ENCODE peak calls at places on chromosomes 7 and 10, in six cellular contexts. One of them, this sample, is unnamed.

GRCh38 chr10:57142925-57143576 is 782.0 kb upstream of the ZWINT start:
- DNase-seq in A549: no peak
- DNase-seq in NCI-H2081: no peak
- DNase-seq in esophagus muscularis mucosa: no peak
- DNase-seq in cardiac muscle cell: peak
- DNase-seq in HEK293T: no peak
- DNase-seq in this sample: no peak

GRCh38 chr7:30780909-30781308 is 9.7 kb downstream of the MINDY4 start:
- DNase-seq in esophagus muscularis mucosa: no peak
- DNase-seq in A549: no peak
- DNase-seq in cardiac muscle cell: no peak
- DNase-seq in NCI-H2081: no peak
- DNase-seq in HEK293T: no peak
- DNase-seq in this sample: no peak

GRCh38 chr7:149489391-149490024 is 8.1 kb downstream of the ZNF746 start:
- DNase-seq in HEK293T: no peak
- DNase-seq in esophagus muscularis mucosa: peak
- DNase-seq in cardiac muscle cell: no peak
- DNase-seq in NCI-H2081: no peak
- DNase-seq in A549: peak
- DNase-seq in this sample: no peak

GRCh38 chr10:71409516-71410104 is 12.9 kb downstream of the CDH23 start:
- DNase-seq in HEK293T: no peak
- DNase-seq in cardiac muscle cell: no peak
- DNase-seq in NCI-H2081: no peak
- DNase-seq in A549: no peak
- DNase-seq in esophagus muscularis mucosa: no peak
- DNase-seq in this sample: no peak

GRCh38 chr10:27948191-27948590 is 50.7 kb downstream of the ODAD2 start:
- DNase-seq in cardiac muscle cell: no peak
- DNase-seq in esophagus muscularis mucosa: no peak
- DNase-seq in A549: no peak
- DNase-seq in HEK293T: no peak
- DNase-seq in NCI-H2081: no peak
- DNase-seq in this sample: no peak

GRCh38 chr7:47142169-47142866 is 439.6 kb downstream of the TNS3 start:
- DNase-seq in A549: no peak
- DNase-seq in NCI-H2081: no peak
- DNase-seq in cardiac muscle cell: no peak
- DNase-seq in esophagus muscularis mucosa: no peak
- DNase-seq in HEK293T: no peak
- DNase-seq in this sample: no peak

GRCh38 chr10:21927601-21928000 is 75.9 kb downstream of the DNAJC1 start:
- DNase-seq in HEK293T: no peak
- DNase-seq in cardiac muscle cell: peak
- DNase-seq in NCI-H2081: no peak
- DNase-seq in A549: no peak
- DNase-seq in esophagus muscularis mucosa: no peak
- DNase-seq in this sample: no peak

GRCh38 chr10:15188629-15189028 is 20.1 kb upstream of the NMT2 start:
- DNase-seq in NCI-H2081: no peak
- DNase-seq in esophagus muscularis mucosa: no peak
- DNase-seq in HEK293T: no peak
- DNase-seq in A549: no peak
- DNase-seq in cardiac muscle cell: no peak
- DNase-seq in this sample: no peak

GRCh38 chr7:24757799-24758275 is 573 bp upstream of the GSDME start:
- DNase-seq in A549: peak
- DNase-seq in esophagus muscularis mucosa: no peak
- DNase-seq in cardiac muscle cell: peak
- DNase-seq in HEK293T: peak
- DNase-seq in NCI-H2081: no peak
- DNase-seq in this sample: no peak

GRCh38 chr10:113820507-113820906 is 33.4 kb downstream of the DCLRE1A start:
- DNase-seq in NCI-H2081: no peak
- DNase-seq in A549: no peak
- DNase-seq in esophagus muscularis mucosa: no peak
- DNase-seq in HEK293T: peak
- DNase-seq in cardiac muscle cell: peak
- DNase-seq in this sample: no peak

GRCh38 chr10:68897336-68897741 is 3.8 kb upstream of the DDX50 start:
- DNase-seq in NCI-H2081: peak
- DNase-seq in A549: peak
- DNase-seq in esophagus muscularis mucosa: no peak
- DNase-seq in cardiac muscle cell: peak
- DNase-seq in HEK293T: peak
- DNase-seq in this sample: no peak

This sample was measured in T-helper 9 cell.